ENCODE peak calls at places on chromosomes 3 and 15, in six cellular contexts. B, K, G, T, A and I are unnamed samples.

GRCh38 chr15:89412906-89413411 is 78.3 kb upstream of the POLG start:
- DNase-seq in B (no peak), K (no peak), G (no peak), T (no peak), A (no peak), I (no peak)

GRCh38 chr15:59751552-59752413 is 62.7 kb upstream of the BNIP2 start:
- DNase-seq in B (no peak), K (peak; percentile 74), G (peak; percentile 11), T (no peak), A (no peak), I (no peak)

GRCh38 chr15:89090791-89091666 is 2.8 kb downstream of the ABHD2 start:
- DNase-seq in B (peak; percentile 91), K (peak; percentile 53), G (peak; percentile 30), T (peak; percentile 88), A (peak; percentile 88), I (peak; percentile 87)

GRCh38 chr15:68639926-68640600 is 61.3 kb downstream of the CORO2B start:
- DNase-seq in B (no peak), K (no peak), G (no peak), T (no peak), A (no peak), I (peak; percentile 58)

GRCh38 chr15:90459368-90459767 is 70.4 kb upstream of the CRTC3 start:
- DNase-seq in B (no peak), K (no peak), G (no peak), T (no peak), A (no peak), I (no peak)

GRCh38 chr3:97810779-97811390 is 10.9 kb upstream of the CRYBG3 start:
- DNase-seq in B (no peak), K (no peak), G (no peak), T (no peak), A (no peak), I (no peak)

GRCh38 chr3:99953596-99953995 is 135.9 kb downstream of the CMSS1 start:
- DNase-seq in B (no peak), K (no peak), G (no peak), T (no peak), A (no peak), I (no peak)

GRCh38 chr3:11390411-11391171 is 118.4 kb downstream of the ATG7 start:
- DNase-seq in B (no peak), K (no peak), G (no peak), T (no peak), A (no peak), I (no peak)

GRCh38 chr3:11558002-11558401 is 85.7 kb downstream of the VGLL4 start:
- DNase-seq in B (no peak), K (no peak), G (no peak), T (no peak), A (no peak), I (no peak)

GRCh38 chr3:4977889-4978258 is 1.4 kb upstream of the BHLHE40 start:
- DNase-seq in B (no peak), K (no peak), G (no peak), T (no peak), A (peak; percentile 39), I (no peak)

GRCh38 chr3:184227481-184227935 is 1.9 kb upstream of the VWA5B2 start:
- DNase-seq in B (no peak), K (peak; percentile 52), G (peak; percentile 65), T (no peak), A (no peak), I (no peak)

GRCh38 chr15:29522373-29523276 is 253.0 kb upstream of the NSMCE3 start:
- DNase-seq in B (no peak), K (no peak), G (no peak), T (no peak), A (no peak), I (no peak)

GRCh38 chr15:64808785-64809453 is 16.5 kb downstream of the PIF1 start:
- DNase-seq in B (no peak), K (no peak), G (no peak), T (no peak), A (no peak), I (no peak)

GRCh38 chr3:25781145-25781757 is 2.0 kb downstream of the NGLY1 start:
- DNase-seq in B (no peak), K (no peak), G (no peak), T (no peak), A (no peak), I (no peak)

GRCh38 chr15:61651267-61651666 is 409.0 kb downstream of the VPS13C start:
- DNase-seq in B (no peak), K (no peak), G (no peak), T (no peak), A (no peak), I (no peak)

GRCh38 chr3:4904801-4905695 is 74.2 kb upstream of the BHLHE40 start:
- DNase-seq in B (no peak), K (peak; percentile 21), G (no peak), T (no peak), A (no peak), I (no peak)

GRCh38 chr3:2686816-2687502 is 423.2 kb downstream of the IL5RA start:
- DNase-seq in B (no peak), K (no peak), G (no peak), T (no peak), A (no peak), I (no peak)

GRCh38 chr3:119702530-119703527 is at the start of gene CFAP91:
- DNase-seq in B (peak; percentile 99), K (peak; percentile 79), G (no peak), T (peak; percentile 99), A (peak; percentile 98), I (peak; percentile 99)

GRCh38 chr3:108388136-108389132 is 92.1 kb downstream of the HHLA2 start:
- DNase-seq in B (no peak), K (no peak), G (no peak), T (no peak), A (no peak), I (no peak)

GRCh38 chr3:119559441-119559963 is at the start of gene CD80:
- DNase-seq in B (peak; percentile 80), K (peak; percentile 54), G (peak; percentile 70), T (peak; percentile 78), A (peak; percentile 41), I (peak; percentile 73)

GRCh38 chr3:168511428-168512014 is 415.8 kb upstream of the GOLIM4 start:
- DNase-seq in B (no peak), K (no peak), G (peak; percentile 0), T (no peak), A (no peak), I (no peak)

GRCh38 chr15:65942436-65942835 is 73.1 kb downstream of the RAB11A start:
- DNase-seq in B (no peak), K (peak; percentile 16), G (no peak), T (no peak), A (no peak), I (no peak)

GRCh38 chr15:67021455-67021854 is 43.9 kb upstream of the SMAD3 start:
- DNase-seq in B (no peak), K (no peak), G (no peak), T (no peak), A (no peak), I (no peak)

GRCh38 chr3:55270976-55271375 is 216.1 kb downstream of the WNT5A start:
- DNase-seq in B (no peak), K (no peak), G (no peak), T (no peak), A (no peak), I (no peak)

GRCh38 chr15:74365619-74366445 is 1.6 kb downstream of the CYP11A1 start:
- DNase-seq in B (peak; percentile 82), K (no peak), G (no peak), T (peak; percentile 65), A (peak; percentile 38), I (peak; percentile 81)

GRCh38 chr15:43492266-43492665 is 690 bp downstream of the TP53BP1 start:
- DNase-seq in B (no peak), K (no peak), G (peak; percentile 25), T (no peak), A (no peak), I (no peak)

DNA sequence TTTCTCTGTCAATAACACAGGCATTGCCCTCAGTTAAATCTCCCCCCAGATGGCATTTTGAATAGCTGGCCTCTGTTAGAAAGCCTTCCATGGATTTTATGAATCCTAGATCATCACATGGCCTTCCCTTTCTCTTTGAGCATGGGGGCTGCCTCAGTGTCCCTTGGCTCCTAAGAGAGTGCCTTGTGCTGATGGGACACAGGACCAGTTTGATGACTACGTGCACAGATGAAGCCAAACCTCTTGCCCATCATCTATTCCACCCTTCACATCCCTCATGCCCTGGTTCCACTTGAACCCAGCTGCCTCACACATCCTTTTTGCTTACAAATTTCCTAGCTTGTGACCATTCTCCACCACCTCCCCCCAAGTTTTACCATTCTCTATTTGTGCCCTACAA is 12.9 kb downstream of the TGFBR2 start:
- DNase-seq in B (no peak), K (no peak), G (no peak), T (no peak), A (no peak), I (no peak)
- H3K4me1 ChIP-seq in B (peaks cover 95% of the 10 kb centered on the region), K (peaks cover 98% of the 10 kb centered on the region), G (peaks cover 98% of the 10 kb centered on the region), T (no peaks in the 10 kb centered on the region), A (no peaks in the 10 kb centered on the region), I (peaks cover 89% of the 10 kb centered on the region)

GRCh38 chr3:58112185-58112535 is 98.6 kb downstream of the DNASE1L3 start:
- DNase-seq in B (no peak), K (no peak), G (no peak), T (no peak), A (no peak), I (no peak)
- H3K36me3 ChIP-seq in B (no peaks in the 10 kb centered on the region), K (peaks cover 6% of the 10 kb centered on the region), G (peaks cover 33% of the 10 kb centered on the region), T (peaks cover 9% of the 10 kb centered on the region), A (peaks cover 69% of the 10 kb centered on the region), I (peaks cover 84% of the 10 kb centered on the region)

DNA sequence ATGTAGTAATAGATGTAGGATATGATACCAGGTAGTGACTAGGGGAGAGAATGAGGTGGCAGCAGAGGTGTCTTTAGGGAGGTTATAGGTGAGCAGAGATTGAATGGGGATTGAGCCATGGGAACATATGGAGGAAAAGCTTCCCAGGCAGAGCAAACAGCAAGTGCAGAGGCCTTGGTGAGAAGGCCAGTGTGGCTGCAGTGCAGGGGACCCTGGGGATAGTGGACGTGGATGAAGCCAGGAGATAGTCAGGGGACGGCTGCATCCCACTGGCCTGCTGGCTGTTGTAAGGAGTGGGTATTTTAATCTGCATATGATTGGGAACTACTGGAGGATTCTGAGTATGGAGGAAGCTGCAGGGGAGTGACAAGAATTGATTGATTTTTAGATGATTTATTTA is 62.7 kb upstream of the TRAK1 start:
- DNase-seq in B (peak; percentile 18), K (no peak), G (no peak), T (no peak), A (no peak), I (peak; percentile 37)
- H3K4me1 ChIP-seq in B (peaks cover 54% of the 10 kb centered on the region), K (peaks cover 21% of the 10 kb centered on the region), G (peaks cover 40% of the 10 kb centered on the region), T (peaks cover 2% of the 10 kb centered on the region), A (peaks cover 4% of the 10 kb centered on the region), I (peaks cover 89% of the 10 kb centered on the region)

DNA sequence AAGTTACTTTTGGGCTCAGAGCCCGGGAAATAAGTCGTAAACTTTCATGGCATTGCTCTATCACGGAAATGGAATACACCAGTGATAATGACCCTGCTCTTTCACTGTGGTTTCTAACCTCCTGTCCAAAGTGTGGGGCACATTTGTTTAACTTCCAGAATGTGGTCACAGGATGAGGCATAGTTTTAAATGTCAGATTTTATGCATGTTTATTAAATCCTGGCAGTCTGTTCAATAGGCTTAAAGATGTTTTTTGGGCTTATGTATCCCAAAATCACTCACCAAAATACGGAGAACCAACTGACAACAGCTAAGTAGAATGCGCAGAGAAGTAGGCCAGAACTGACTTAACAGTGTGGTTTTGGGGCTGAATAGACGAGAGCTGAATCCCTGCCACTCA is 5.1 kb downstream of the CXCR6 start:
- DNase-seq in B (peak; percentile 13), K (no peak), G (no peak), T (no peak), A (no peak), I (no peak)
- H3K36me3 ChIP-seq in B (no peaks in the 10 kb centered on the region), K (peaks cover 70% of the 10 kb centered on the region), G (peaks cover 75% of the 10 kb centered on the region), T (peaks cover 8% of the 10 kb centered on the region), A (peaks cover 57% of the 10 kb centered on the region), I (peaks cover 45% of the 10 kb centered on the region)

GRCh38 chr15:92944946-92945521 is 44.9 kb downstream of the CHD2 start:
- DNase-seq in B (no peak), K (no peak), G (no peak), T (no peak), A (no peak), I (no peak)
- H3K4me1 ChIP-seq in B (no peaks in the 10 kb centered on the region), K (no peaks in the 10 kb centered on the region), G (no peaks in the 10 kb centered on the region), T (no peaks in the 10 kb centered on the region), A (no peaks in the 10 kb centered on the region), I (no peaks in the 10 kb centered on the region)